ENCODE peak calls at places on chromosomes 16 and 17, in eight cellular contexts. I is GM20000; T is WTC11; A is fibroblast of mammary gland; V is body of pancreas; B is uterus; Q is mucosa of descending colon; L is CD8-positive, alpha-beta T cell. W is an unnamed sample.

GRCh38 chr17:81323083-81323369 is 27.9 kb upstream of the SLC38A10 start:
- DNase-seq in B (no peak), A (no peak), I (no peak), Q (no peak), L (no peak), V (no peak), T (no peak), W (no peak)

GRCh38 chr17:77440571-77440981 is 299.8 kb downstream of the SEC14L1 start:
- DNase-seq in A (no peak), Q (no peak), L (no peak), B (no peak), T (no peak), V (no peak), I (no peak), W (peak; percentile 89)

GRCh38 chr16:48188449-48189102 is 32.8 kb upstream of the ABCC12 start:
- DNase-seq in L (no peak), I (peak; percentile 54), B (no peak), A (peak; percentile 14), T (no peak), V (peak; percentile 29), Q (no peak), W (no peak)

GRCh38 chr17:83056583-83057396 is 22.6 kb upstream of the METRNL start:
- DNase-seq in T (no peak), V (no peak), I (no peak), B (peak; percentile 50), L (no peak), A (peak; percentile 72), Q (peak; percentile 51), W (peak; percentile 74)

GRCh38 chr17:7173687-7174602 is 5.2 kb downstream of the ASGR1 start:
- DNase-seq in B (peak; percentile 37), T (peak; percentile 92), L (peak; percentile 24), I (peak; percentile 67), V (peak; percentile 79), A (peak; percentile 38), Q (peak; percentile 73), W (peak; percentile 85)

GRCh38 chr17:67030641-67031040 is 13.7 kb upstream of the CACNG1 start:
- DNase-seq in B (no peak), L (no peak), I (no peak), A (no peak), T (no peak), Q (no peak), V (no peak), W (no peak)

GRCh38 chr17:81659038-81659437 is 2.7 kb upstream of the PDE6G start:
- DNase-seq in T (no peak), A (no peak), L (no peak), Q (no peak), I (no peak), B (no peak), V (peak; percentile 67), W (no peak)

GRCh38 chr17:80833952-80834895 is 157.4 kb upstream of the CHMP6 start:
- DNase-seq in Q (no peak), I (no peak), B (peak; percentile 61), L (no peak), A (peak; percentile 94), V (peak; percentile 35), T (no peak), W (peak; percentile 60)

GRCh38 chr17:80263253-80264047 is 2.8 kb downstream of the RNF213 start:
- DNase-seq in I (peak; percentile 91), B (peak; percentile 90), A (peak; percentile 88), V (peak; percentile 92), T (no peak), L (peak; percentile 79), Q (peak; percentile 92), W (peak; percentile 94)

DNA sequence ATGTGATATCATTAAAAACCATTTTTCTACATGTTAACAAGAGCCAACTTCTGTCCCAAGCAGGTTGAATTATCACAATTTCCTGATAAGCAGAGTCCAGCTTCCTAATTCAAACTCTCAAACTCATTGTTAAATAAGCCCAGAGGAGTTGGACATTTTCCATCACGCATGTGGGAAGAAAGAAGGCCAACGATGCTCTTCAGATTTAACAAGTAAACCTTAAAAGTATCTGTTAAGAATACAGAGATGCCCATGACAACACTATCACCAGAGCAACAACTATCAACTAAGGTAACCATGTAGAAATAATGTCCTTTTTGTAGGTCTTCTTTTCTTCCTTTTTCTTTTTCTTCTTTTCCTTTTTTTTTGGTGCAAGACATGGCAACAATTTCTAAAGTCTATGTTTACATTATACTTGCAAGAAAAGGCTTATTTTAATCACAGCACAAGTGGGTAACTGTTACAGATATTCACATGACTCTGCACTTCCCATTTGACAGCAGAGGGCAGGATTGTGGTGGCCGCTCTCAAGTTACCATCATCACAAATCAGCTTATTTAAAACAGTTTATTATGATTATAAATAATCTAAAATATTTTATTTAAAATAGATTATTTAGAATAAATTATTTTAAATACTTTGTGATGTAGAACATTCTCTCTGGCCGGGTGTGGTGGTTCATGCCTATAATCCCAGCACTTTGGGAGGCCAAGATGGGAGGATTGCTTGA is 35.7 kb upstream of the DHRS7B start:
- DNase-seq in V (no peak), L (no peak), Q (no peak), I (no peak), B (no peak), A (no peak), T (no peak), W (no peak)
- TF ChIP-seq CTCF in V (no peak), L (no peak), Q (no peak), I (no peak), B (no peak), A (no peak), T (no peak), W (no peak)

GRCh38 chr17:31388770-31389672 is 2.5 kb upstream of the RAB11FIP4 start:
- DNase-seq in I (peak; percentile 69), V (no peak), Q (no peak), L (peak; percentile 16), B (no peak), A (no peak), T (peak; percentile 68), W (no peak)

GRCh38 chr17:31390748-31391495 is 553 bp upstream of the RAB11FIP4 start:
- DNase-seq in A (no peak), L (no peak), T (peak; percentile 41), B (no peak), Q (no peak), I (no peak), V (no peak), W (peak; percentile 66)

GRCh38 chr17:31388351-31388750 is 3.1 kb upstream of the RAB11FIP4 start:
- DNase-seq in L (no peak), A (no peak), Q (no peak), I (no peak), V (no peak), T (no peak), B (no peak), W (no peak)

GRCh38 chr17:31390426-31390747 is 1.1 kb upstream of the RAB11FIP4 start:
- DNase-seq in A (no peak), V (no peak), T (no peak), I (no peak), Q (no peak), L (no peak), B (no peak), W (no peak)

DNA sequence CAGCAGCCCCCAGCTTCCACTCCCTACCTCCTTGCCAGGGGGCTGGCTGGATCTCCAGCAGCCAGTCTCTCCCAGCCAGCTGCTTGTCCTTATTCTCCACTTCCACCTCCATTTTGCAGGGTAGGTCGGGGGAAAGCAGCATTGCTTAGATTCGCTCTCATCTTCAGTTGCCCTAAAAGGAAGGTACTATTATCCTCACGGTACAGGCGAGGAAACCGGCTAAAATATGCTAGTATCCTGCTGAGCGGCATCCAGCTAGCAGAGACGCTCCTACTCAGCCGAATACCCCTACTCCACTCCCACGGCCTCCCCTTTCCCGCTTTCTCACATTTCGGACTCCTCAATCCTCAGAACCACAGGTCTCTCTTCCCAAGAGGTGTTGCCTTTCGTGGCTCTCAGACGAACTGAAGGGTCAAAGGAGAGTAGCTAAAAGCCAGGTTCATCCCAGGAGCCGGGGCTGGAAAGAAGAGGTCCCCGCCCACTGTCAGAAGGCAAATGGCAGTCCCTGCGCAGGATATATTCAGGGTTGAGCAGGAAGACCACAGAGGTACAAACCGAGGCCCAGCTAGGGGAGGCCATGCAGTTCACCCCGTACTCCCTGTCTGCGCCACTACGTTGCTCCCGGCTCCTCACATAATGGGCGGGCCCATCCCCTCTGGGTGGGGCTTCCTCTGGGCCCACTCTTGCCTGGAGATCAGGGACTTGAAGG is 1.6 kb upstream of the RAB11FIP4 start:
- DNase-seq in Q (no peak), V (no peak), T (no peak), B (no peak), I (no peak), A (no peak), L (no peak), W (no peak)
- TF ChIP-seq CTCF in Q (no peak), V (no peak), T (no peak), B (no peak), I (no peak), A (no peak), L (peak; percentile 31), W (no peak)

GRCh38 chr16:70592106-70592571 is 54.2 kb upstream of the IL34 start:
- DNase-seq in T (no peak), A (no peak), B (peak; percentile 56), Q (peak; percentile 48), L (no peak), V (no peak), I (no peak), W (no peak)

GRCh38 chr16:70591609-70592008 is 54.8 kb upstream of the IL34 start:
- DNase-seq in L (no peak), V (no peak), A (no peak), Q (peak; percentile 31), I (no peak), B (no peak), T (no peak), W (no peak)

GRCh38 chr16:70589998-70590471 is 56.3 kb upstream of the IL34 start:
- DNase-seq in T (no peak), L (no peak), I (no peak), Q (peak; percentile 57), V (peak; percentile 62), B (peak; percentile 37), A (peak; percentile 36), W (no peak)

GRCh38 chr16:70588565-70588964 is 57.8 kb upstream of the IL34 start:
- DNase-seq in T (no peak), L (no peak), V (no peak), B (no peak), A (peak; percentile 52), I (no peak), Q (no peak), W (no peak)

DNA sequence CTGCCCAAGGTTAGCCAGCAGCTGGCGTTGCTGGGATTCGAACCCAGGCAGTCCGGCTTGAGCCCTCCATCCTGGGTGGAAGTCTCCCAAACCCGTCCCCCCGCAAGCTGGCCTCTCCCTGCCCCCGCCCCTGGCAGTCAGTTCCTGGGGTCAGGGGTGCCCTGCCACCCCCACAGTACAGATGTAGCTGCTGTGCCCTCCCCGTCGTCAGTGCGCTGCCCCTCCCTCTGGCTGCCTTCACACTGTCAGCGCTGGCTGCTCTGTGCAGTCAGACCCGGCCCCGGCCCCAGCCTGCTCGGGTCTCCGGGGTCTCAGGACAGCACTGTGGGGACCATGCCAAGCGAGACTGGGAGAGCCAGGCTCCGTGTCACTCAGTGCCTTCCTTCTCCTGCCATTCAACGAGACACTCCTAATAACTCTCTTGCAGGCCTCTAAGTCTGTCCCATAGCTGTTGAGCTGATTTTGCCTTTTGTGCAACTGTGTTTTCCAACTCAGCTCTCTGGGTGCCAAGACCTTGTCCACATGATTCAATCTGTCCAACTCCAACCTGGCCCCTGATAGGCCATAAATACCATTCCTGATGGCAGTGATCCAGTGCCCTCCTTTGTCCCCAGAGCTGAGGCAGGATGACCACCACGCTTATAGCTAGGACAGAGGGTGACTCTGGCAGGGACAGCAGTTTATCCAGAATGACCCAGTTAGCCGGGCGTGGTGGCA is 55.5 kb upstream of the IL34 start:
- DNase-seq in B (peak; percentile 25), A (no peak), I (no peak), Q (peak; percentile 57), T (no peak), L (no peak), V (peak; percentile 22), W (no peak)
- TF ChIP-seq CTCF in B (no peak), A (no peak), I (no peak), Q (no peak), T (no peak), L (no peak), V (no peak), W (no peak)

GRCh38 chr16:50821586-50821985 is 79.7 kb downstream of the CYLD start:
- DNase-seq in V (no peak), B (no peak), T (no peak), A (peak; percentile 18), I (no peak), Q (no peak), L (no peak), W (no peak)
- TF ChIP-seq CTCF in V (no peak), B (no peak), T (no peak), A (peak; percentile 6), I (no peak), Q (no peak), L (no peak), W (no peak)